ENCODE peak calls at places on chromosomes 4 and X, in four cellular contexts. A, D, I and B are unnamed samples.

GRCh38 chr4:54898941-54899340 is 226.5 kb downstream of the KDR start:
- DNase-seq in D (no peak), A (no peak), I (no peak), B (no peak)

GRCh38 chr4:124958812-124959211 is 246.3 kb upstream of the ANKRD50 start:
- DNase-seq in I (no peak), D (peak; percentile 41), A (no peak), B (no peak)

GRCh38 chr4:169332595-169332994 is 61.8 kb upstream of the SH3RF1 start:
- DNase-seq in D (no peak), I (no peak), A (no peak), B (no peak)

GRCh38 chr4:15400911-15401671 is 26.7 kb upstream of the C1QTNF7 start:
- DNase-seq in D (peak; percentile 75), I (no peak), A (peak; percentile 88), B (peak; percentile 86)

GRCh38 chrX:135484636-135485289 is 35.7 kb upstream of the INTS6L start:
- DNase-seq in I (no peak), A (no peak), D (peak; percentile 37), B (no peak)

GRCh38 chrX:9923357-9923756 is 43.8 kb upstream of the CLDN34 start:
- DNase-seq in A (no peak), D (no peak), I (no peak), B (no peak)

GRCh38 chrX:12580548-12580947 is 210.7 kb upstream of the PRPS2 start:
- DNase-seq in D (no peak), A (no peak), I (no peak), B (no peak)

GRCh38 chrX:153307546-153308175 is 13.9 kb downstream of the PNMA6F start:
- DNase-seq in A (no peak), D (no peak), I (no peak), B (no peak)

GRCh38 chr4:72286185-72286584 is 254.4 kb downstream of the NPFFR2 start:
- DNase-seq in D (peak; percentile 23), A (no peak), I (no peak), B (no peak)

GRCh38 chrX:46750829-46751228 is 8.1 kb downstream of the SLC9A7 start:
- DNase-seq in D (no peak), I (no peak), A (no peak), B (no peak)

GRCh38 chr4:71607780-71608673 is 175.9 kb downstream of the GC start:
- DNase-seq in I (no peak), A (no peak), D (no peak), B (no peak)

GRCh38 chr4:37825943-37826281 is 574 bp upstream of the PGM2 start:
- DNase-seq in A (no peak), D (no peak), I (no peak), B (no peak)

GRCh38 chr4:119735136-119735770 is 106.6 kb upstream of the PDE5A start:
- DNase-seq in A (no peak), I (no peak), D (peak; percentile 41), B (no peak)